ENCODE peak calls at places on chromosome 20, in eight cellular contexts. C is heart left ventricle, Q is psoas muscle, O is neural progenitor cell, P is WERI-Rb-1, A is uterus, Z is left ventricle myocardium inferior, M is transverse colon. L is an unnamed sample.

GRCh38 chr20:1309439-1309847 is 19.5 kb downstream of the SDCBP2 start:
- DNase-seq in C (no peak), O (no peak), P (no peak), M (no peak), Z (no peak), A (no peak), Q (no peak), L (no peak)

GRCh38 chr20:49682278-49682677 is 31.4 kb downstream of the B4GALT5 start:
- DNase-seq in A (no peak), P (no peak), Q (no peak), O (no peak), C (no peak), Z (no peak), M (no peak), L (no peak)

GRCh38 chr20:59560588-59561227 is 43.6 kb upstream of the PHACTR3 start:
- DNase-seq in Z (no peak), A (no peak), P (no peak), Q (no peak), M (no peak), C (no peak), O (peak), L (no peak)

GRCh38 chr20:63094767-63095499 is 88.2 kb upstream of the BHLHE23 start:
- DNase-seq in O (no peak), A (peak), C (no peak), P (peak), M (peak), Z (peak), Q (no peak), L (peak)

GRCh38 chr20:41408131-41408789 is 41.6 kb upstream of the EMILIN3 start:
- DNase-seq in Z (no peak), A (no peak), C (no peak), Q (no peak), M (peak), O (no peak), P (no peak), L (no peak)

GRCh38 chr20:56003111-56003800 is 2.1 kb downstream of the CBLN4 start:
- DNase-seq in Z (no peak), M (no peak), C (no peak), O (no peak), Q (no peak), P (no peak), A (no peak), L (no peak)

GRCh38 chr20:33971147-33971775 is 22.4 kb upstream of the RALY start:
- DNase-seq in O (no peak), Q (no peak), M (peak), C (no peak), Z (no peak), A (no peak), P (no peak), L (no peak)

GRCh38 chr20:878511-879307 is 37.4 kb downstream of the ANGPT4 start:
- DNase-seq in O (peak), M (no peak), Q (no peak), P (no peak), A (no peak), C (no peak), Z (no peak), L (no peak)

GRCh38 chr20:23332467-23332866 is 18.1 kb upstream of the NXT1 start:
- DNase-seq in M (no peak), Z (no peak), C (no peak), Q (no peak), O (no peak), P (no peak), A (no peak), L (no peak)

GRCh38 chr20:10524643-10525042 is 89.5 kb downstream of the SLX4IP start:
- DNase-seq in C (no peak), A (no peak), M (no peak), Q (no peak), Z (no peak), P (no peak), O (no peak), L (no peak)

GRCh38 chr20:25310268-25310920 is 62.5 kb downstream of the PYGB start:
- DNase-seq in Q (no peak), O (peak), Z (no peak), M (peak), C (no peak), A (peak), P (peak), L (peak)

GRCh38 chr20:5492941-5493340 is 176.2 kb upstream of the PROKR2 start:
- DNase-seq in O (no peak), M (no peak), Z (no peak), A (no peak), P (no peak), C (no peak), Q (no peak), L (no peak)

GRCh38 chr20:37392441-37393195 is 46.7 kb downstream of the SRC start:
- DNase-seq in A (no peak), C (no peak), O (peak), P (peak), Z (no peak), Q (peak), M (no peak), L (peak)

GRCh38 chr20:46883847-46884246 is 10.8 kb upstream of the EYA2 start:
- DNase-seq in C (no peak), A (no peak), P (no peak), M (no peak), O (no peak), Z (no peak), Q (no peak), L (no peak)

GRCh38 chr20:49567421-49568256 is at the start of gene PTGIS:
- DNase-seq in P (peak), M (no peak), O (peak), C (no peak), A (peak), Z (no peak), Q (peak), L (peak)

GRCh38 chr20:63889241-63890200 is 5.4 kb upstream of the DNAJC5 start:
- DNase-seq in C (no peak), M (no peak), A (no peak), Z (no peak), Q (no peak), O (no peak), P (no peak), L (no peak)

GRCh38 chr20:8812818-8813217 is 256.1 kb upstream of the PLCB4 start:
- DNase-seq in O (no peak), P (no peak), Q (no peak), C (peak), A (peak), M (no peak), Z (peak), L (no peak)

GRCh38 chr20:45407783-45408645 is at the start of gene DBNDD2:
- DNase-seq in Q (no peak), O (no peak), P (no peak), C (peak), Z (peak), A (no peak), M (no peak), L (no peak)

GRCh38 chr20:8399963-8400362 is 267.9 kb downstream of the PLCB1 start:
- DNase-seq in Z (no peak), Q (no peak), P (no peak), M (no peak), C (no peak), A (no peak), O (no peak), L (no peak)

GRCh38 chr20:61500791-61501321 is 248.8 kb downstream of the CDH4 start:
- DNase-seq in Q (no peak), M (no peak), C (no peak), O (no peak), Z (no peak), P (no peak), A (no peak), L (no peak)

GRCh38 chr20:52494244-52494643 is 302.7 kb upstream of the ZFP64 start:
- DNase-seq in O (no peak), Z (no peak), A (no peak), M (no peak), Q (peak), P (no peak), C (no peak), L (no peak)

GRCh38 chr20:13857304-13857703 is 72.5 kb downstream of the NDUFAF5 start:
- DNase-seq in A (no peak), C (peak), M (no peak), O (no peak), P (peak), Z (peak), Q (peak), L (peak)

DNA sequence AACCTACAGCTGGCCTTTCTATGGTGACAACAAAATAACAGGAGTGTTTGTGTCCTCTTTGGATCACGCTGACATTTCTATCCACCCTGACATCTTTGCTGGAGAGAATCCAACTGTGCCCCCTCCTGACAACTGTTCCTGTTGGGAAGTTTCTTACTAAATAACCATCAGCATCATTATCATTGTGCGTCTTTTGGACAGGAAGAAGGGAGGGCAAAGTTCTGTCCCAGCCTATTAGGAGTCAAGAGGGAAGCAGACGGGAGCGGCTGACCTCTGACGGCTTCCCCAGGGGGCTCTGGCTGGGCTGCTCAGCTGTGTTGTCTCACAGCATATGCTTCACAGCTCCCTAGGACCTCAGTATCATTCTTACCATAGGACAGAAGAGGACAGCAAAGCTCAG is 196.0 kb upstream of the SULF2 start:
- DNase-seq in C (no peak), Q (no peak), M (no peak), P (no peak), A (no peak), Z (no peak), O (no peak), L (no peak)
- TF ChIP-seq CTCF in C (no peak), Q (no peak), M (no peak), P (no peak), A (no peak), Z (no peak), O (no peak), L (no peak)

GRCh38 chr20:21586682-21587081 is 72.8 kb upstream of the NKX2-2 start:
- DNase-seq in Z (no peak), A (no peak), C (no peak), M (no peak), Q (no peak), O (no peak), P (no peak), L (no peak)
- H3K27ac ChIP-seq in Z (no peak), A (no peak), C (no peak), M (no peak), Q (no peak), O (no peak), P (no peak), L (no peak)

GRCh38 chr20:7387638-7388193 is 552.5 kb downstream of the HAO1 start:
- DNase-seq in M (no peak), P (no peak), O (no peak), A (no peak), C (no peak), Z (no peak), Q (no peak), L (no peak)
- TF ChIP-seq CTCF in M (no peak), P (no peak), O (no peak), A (no peak), C (no peak), Z (no peak), Q (no peak), L (no peak)

DNA sequence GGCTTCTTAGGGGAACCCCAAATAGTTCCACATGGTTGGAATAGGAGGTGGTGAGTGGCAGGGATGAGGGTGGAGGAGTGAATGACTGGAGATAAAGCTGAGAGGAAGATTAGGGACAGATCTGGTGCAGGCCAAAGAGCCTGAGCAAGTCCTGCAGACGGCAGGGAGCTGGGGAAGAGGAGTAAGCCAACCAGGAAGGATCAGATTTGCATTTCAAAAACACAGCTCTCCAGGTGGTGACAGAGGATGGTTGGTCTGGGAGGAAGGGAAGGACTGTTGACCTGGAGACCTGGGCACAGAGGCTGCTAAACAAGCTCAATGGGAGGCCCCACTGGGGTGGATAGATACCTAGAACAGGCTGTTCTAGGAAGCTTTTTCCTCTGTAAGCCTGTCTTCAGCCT is 56.8 kb upstream of the EPB41L1 start:
- DNase-seq in O (peak), M (peak), P (peak), Q (no peak), C (no peak), Z (no peak), A (no peak), L (no peak)
- H3K27ac ChIP-seq in O (peak), M (peak), P (no peak), Q (no peak), C (peak), Z (peak), A (no peak), L (peak)

GRCh38 chr20:57272883-57273282 is 6.4 kb upstream of the BMP7 start:
- DNase-seq in M (no peak), Z (no peak), Q (no peak), A (no peak), O (peak), C (no peak), P (peak), L (no peak)
- TF ChIP-seq CTCF in M (no peak), Z (no peak), Q (no peak), A (no peak), O (no peak), C (no peak), P (no peak), L (no peak)

L was measured in left lung.